ENCODE peak calls at places on chromosome 11, in nine cellular contexts. J, O, P, I, V, K, X, E and Q are unnamed samples.

GRCh38 chr11:57116654-57117053 is 65.1 kb upstream of the LRRC55 start:
- ATAC-seq in J (no peak), O (peak), P (no peak), I (no peak), V (peak), K (peak), X (no peak), E (no peak), Q (no peak)

GRCh38 chr11:3755151-3755550 is 42.2 kb downstream of the NUP98 start:
- ATAC-seq in J (no peak), O (no peak), P (no peak), I (no peak), V (no peak), K (no peak), X (no peak), E (no peak), Q (no peak)

GRCh38 chr11:69697489-69697843 is 6.4 kb downstream of the FGF19 start:
- ATAC-seq in J (no peak), O (no peak), P (no peak), I (no peak), V (no peak), K (no peak), X (no peak), E (no peak), Q (no peak)

GRCh38 chr11:74949748-74950127 is 672 bp downstream of the SPCS2 start:
- ATAC-seq in J (no peak), O (no peak), P (no peak), I (no peak), V (peak), K (peak), X (no peak), E (no peak), Q (no peak)

GRCh38 chr11:67583319-67584204 is at the start of gene GSTP1:
- ATAC-seq in J (peak), O (peak), P (peak), I (peak), V (peak), K (peak), X (peak), E (peak), Q (peak)

GRCh38 chr11:67318239-67318555 is 14.9 kb downstream of the SSH3 start:
- ATAC-seq in J (peak), O (peak), P (peak), I (no peak), V (peak), K (no peak), X (no peak), E (no peak), Q (no peak)

GRCh38 chr11:120880791-120881190 is 143.1 kb upstream of the TBCEL start:
- ATAC-seq in J (no peak), O (no peak), P (no peak), I (no peak), V (no peak), K (no peak), X (no peak), E (no peak), Q (no peak)

GRCh38 chr11:31656051-31656450 is 146.5 kb downstream of the ELP4 start:
- ATAC-seq in J (no peak), O (peak), P (peak), I (no peak), V (no peak), K (no peak), X (no peak), E (no peak), Q (no peak)

GRCh38 chr11:8056810-8057463 is 24.1 kb upstream of the TUB start:
- ATAC-seq in J (no peak), O (no peak), P (no peak), I (no peak), V (peak), K (peak), X (no peak), E (no peak), Q (peak)

GRCh38 chr11:61150656-61151544 is 10.3 kb downstream of the VPS37C start:
- ATAC-seq in J (no peak), O (no peak), P (no peak), I (no peak), V (no peak), K (no peak), X (no peak), E (no peak), Q (no peak)

GRCh38 chr11:60987577-60988277 is 16.2 kb downstream of the CD6 start:
- ATAC-seq in J (no peak), O (no peak), P (no peak), I (no peak), V (no peak), K (no peak), X (no peak), E (no peak), Q (no peak)

GRCh38 chr11:17098632-17099031 is 21.2 kb upstream of the RPS13 start:
- ATAC-seq in J (no peak), O (no peak), P (no peak), I (no peak), V (no peak), K (no peak), X (no peak), E (no peak), Q (no peak)

GRCh38 chr11:110710520-110711381 is 1.5 kb downstream of the ARHGAP20 start:
- ATAC-seq in J (no peak), O (no peak), P (no peak), I (no peak), V (peak), K (no peak), X (no peak), E (no peak), Q (no peak)

GRCh38 chr11:40054631-40055030 is 1404.8 kb downstream of the LRRC4C start:
- ATAC-seq in J (no peak), O (no peak), P (no peak), I (no peak), V (no peak), K (no peak), X (no peak), E (no peak), Q (no peak)

GRCh38 chr11:65316979-65317786 is 2.5 kb downstream of the CDC42EP2 start:
- ATAC-seq in J (no peak), O (peak), P (no peak), I (no peak), V (peak), K (peak), X (no peak), E (peak), Q (peak)

GRCh38 chr11:131195801-131196517 is 174.5 kb upstream of the NTM start:
- ATAC-seq in J (no peak), O (no peak), P (no peak), I (no peak), V (peak), K (peak), X (no peak), E (no peak), Q (peak)

GRCh38 chr11:17864478-17864941 is 129.9 kb downstream of the KCNC1 start:
- ATAC-seq in J (no peak), O (peak), P (peak), I (no peak), V (peak), K (no peak), X (no peak), E (peak), Q (no peak)

GRCh38 chr11:57425565-57426438 is 1.1 kb downstream of the SLC43A3 start:
- ATAC-seq in J (no peak), O (no peak), P (no peak), I (no peak), V (peak), K (no peak), X (no peak), E (peak), Q (peak)

GRCh38 chr11:59787816-59788215 is 22.8 kb downstream of the MRPL16 start:
- ATAC-seq in J (no peak), O (no peak), P (no peak), I (no peak), V (no peak), K (peak), X (no peak), E (no peak), Q (no peak)

GRCh38 chr11:46427364-46427763 is 35.8 kb upstream of the CHRM4 start:
- ATAC-seq in J (no peak), O (no peak), P (no peak), I (no peak), V (no peak), K (no peak), X (no peak), E (no peak), Q (no peak)

GRCh38 chr11:64276653-64277431 is 7.6 kb downstream of the BAD start:
- ATAC-seq in J (no peak), O (peak), P (peak), I (peak), V (no peak), K (no peak), X (no peak), E (peak), Q (no peak)

GRCh38 chr11:61771195-61771894 is 18.9 kb downstream of the MYRF start:
- ATAC-seq in J (no peak), O (peak), P (no peak), I (no peak), V (no peak), K (no peak), X (no peak), E (no peak), Q (no peak)

GRCh38 chr11:130145975-130146776 is 13.4 kb upstream of the ST14 start:
- ATAC-seq in J (peak), O (peak), P (peak), I (peak), V (peak), K (peak), X (peak), E (peak), Q (peak)

GRCh38 chr11:15710593-15711260 is 596.0 kb downstream of the INSC start:
- ATAC-seq in J (no peak), O (no peak), P (no peak), I (no peak), V (no peak), K (no peak), X (no peak), E (no peak), Q (no peak)

GRCh38 chr11:72712168-72712721 is 38.0 kb upstream of the PDE2A start:
- ATAC-seq in J (no peak), O (no peak), P (no peak), I (no peak), V (peak), K (peak), X (peak), E (peak), Q (peak)

GRCh38 chr11:8389034-8389996 is 125.6 kb upstream of the LMO1 start:
- ATAC-seq in J (no peak), O (no peak), P (no peak), I (no peak), V (peak), K (peak), X (no peak), E (no peak), Q (peak)

GRCh38 chr11:64734786-64735761 is 8.9 kb downstream of the RASGRP2 start:
- ATAC-seq in J (no peak), O (no peak), P (no peak), I (no peak), V (no peak), K (no peak), X (no peak), E (peak), Q (no peak)

GRCh38 chr11:102177974-102178631 is 67.9 kb downstream of the YAP1 start:
- ATAC-seq in J (no peak), O (peak), P (peak), I (no peak), V (peak), K (peak), X (no peak), E (peak), Q (peak)

GRCh38 chr11:134258577-134258976 is 5.2 kb downstream of the ACAD8 start:
- ATAC-seq in J (no peak), O (no peak), P (no peak), I (no peak), V (no peak), K (no peak), X (no peak), E (peak), Q (no peak)

GRCh38 chr11:69888671-69889076 is 69.5 kb upstream of the FGF3 start:
- ATAC-seq in J (peak), O (peak), P (peak), I (no peak), V (peak), K (peak), X (peak), E (no peak), Q (no peak)

GRCh38 chr11:112374486-112375140 is 114.0 kb upstream of the PLET1 start:
- ATAC-seq in J (no peak), O (no peak), P (no peak), I (no peak), V (no peak), K (no peak), X (no peak), E (no peak), Q (no peak)

GRCh38 chr11:107699371-107700348 is 12.2 kb downstream of the SLN start:
- ATAC-seq in J (no peak), O (no peak), P (no peak), I (no peak), V (no peak), K (no peak), X (no peak), E (no peak), Q (no peak)

GRCh38 chr11:103582351-103582909 is 454.0 kb upstream of the DDI1 start:
- ATAC-seq in J (no peak), O (no peak), P (no peak), I (no peak), V (no peak), K (no peak), X (no peak), E (no peak), Q (no peak)

GRCh38 chr11:27717377-27717776 is 17.1 kb upstream of the BDNF start:
- ATAC-seq in J (no peak), O (no peak), P (peak), I (no peak), V (no peak), K (no peak), X (no peak), E (no peak), Q (no peak)
- TF ChIP-seq CTCF in J (no peak), O (peak), P (peak), I (no peak), V (no peak), K (peak), X (no peak), E (no peak), Q (no peak)

GRCh38 chr11:76885390-76886097 is 24.8 kb downstream of the ACER3 start:
- ATAC-seq in J (no peak), O (peak), P (no peak), I (no peak), V (no peak), K (no peak), X (no peak), E (peak), Q (no peak)

GRCh38 chr11:76880956-76881355 is 20.2 kb downstream of the ACER3 start:
- ATAC-seq in J (no peak), O (no peak), P (no peak), I (no peak), V (no peak), K (no peak), X (no peak), E (no peak), Q (no peak)

GRCh38 chr11:76878014-76878413 is 17.3 kb downstream of the ACER3 start:
- ATAC-seq in J (no peak), O (no peak), P (no peak), I (no peak), V (no peak), K (no peak), X (no peak), E (no peak), Q (no peak)

GRCh38 chr11:76880314-76880713 is 19.6 kb downstream of the ACER3 start:
- ATAC-seq in J (no peak), O (no peak), P (no peak), I (no peak), V (no peak), K (no peak), X (no peak), E (no peak), Q (no peak)
- TF ChIP-seq CTCF in J (no peak), O (no peak), P (no peak), I (no peak), V (no peak), K (no peak), X (no peak), E (no peak), Q (no peak)

DNA sequence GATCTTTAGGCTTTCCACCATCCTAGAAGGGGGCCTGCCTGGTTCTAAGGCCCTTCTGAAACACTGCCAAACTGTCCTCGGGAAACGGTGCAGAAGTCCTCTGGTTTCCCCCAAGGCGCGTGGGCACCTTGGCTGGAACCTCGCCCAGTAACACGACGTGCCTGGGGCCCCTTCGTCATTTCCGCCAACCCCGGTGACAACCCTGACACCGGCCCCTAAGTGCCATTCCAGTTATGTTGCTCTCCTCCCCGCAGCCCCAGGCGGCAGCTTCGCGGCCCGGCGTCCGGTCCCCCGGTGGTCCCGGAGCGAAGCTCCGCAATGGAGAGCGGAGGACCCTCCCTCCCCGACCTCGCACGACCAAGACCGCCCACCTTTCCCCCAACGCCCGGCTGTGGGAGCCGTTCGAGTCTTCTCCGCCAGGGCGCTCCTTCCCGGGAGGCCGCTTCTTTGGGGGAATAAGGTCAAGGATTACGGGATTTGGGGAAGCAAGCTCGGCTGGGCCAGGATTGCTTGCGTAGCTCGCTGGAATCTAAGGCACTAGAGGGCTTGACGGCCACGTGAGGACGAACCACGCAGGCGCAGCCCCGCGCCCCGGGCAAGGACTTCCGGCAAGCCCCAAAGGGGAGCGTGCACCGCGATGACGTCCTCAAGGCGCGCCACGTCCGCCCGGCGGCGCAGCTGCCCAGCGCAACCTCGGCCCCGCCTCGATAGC is 648 bp downstream of the RNH1 start:
- ATAC-seq in J (peak), O (peak), P (peak), I (peak), V (peak), K (peak), X (peak), E (peak), Q (peak)
- TF ChIP-seq CTCF in J (no peak), O (no peak), P (no peak), I (no peak), V (no peak), K (no peak), X (no peak), E (peak), Q (peak)

DNA sequence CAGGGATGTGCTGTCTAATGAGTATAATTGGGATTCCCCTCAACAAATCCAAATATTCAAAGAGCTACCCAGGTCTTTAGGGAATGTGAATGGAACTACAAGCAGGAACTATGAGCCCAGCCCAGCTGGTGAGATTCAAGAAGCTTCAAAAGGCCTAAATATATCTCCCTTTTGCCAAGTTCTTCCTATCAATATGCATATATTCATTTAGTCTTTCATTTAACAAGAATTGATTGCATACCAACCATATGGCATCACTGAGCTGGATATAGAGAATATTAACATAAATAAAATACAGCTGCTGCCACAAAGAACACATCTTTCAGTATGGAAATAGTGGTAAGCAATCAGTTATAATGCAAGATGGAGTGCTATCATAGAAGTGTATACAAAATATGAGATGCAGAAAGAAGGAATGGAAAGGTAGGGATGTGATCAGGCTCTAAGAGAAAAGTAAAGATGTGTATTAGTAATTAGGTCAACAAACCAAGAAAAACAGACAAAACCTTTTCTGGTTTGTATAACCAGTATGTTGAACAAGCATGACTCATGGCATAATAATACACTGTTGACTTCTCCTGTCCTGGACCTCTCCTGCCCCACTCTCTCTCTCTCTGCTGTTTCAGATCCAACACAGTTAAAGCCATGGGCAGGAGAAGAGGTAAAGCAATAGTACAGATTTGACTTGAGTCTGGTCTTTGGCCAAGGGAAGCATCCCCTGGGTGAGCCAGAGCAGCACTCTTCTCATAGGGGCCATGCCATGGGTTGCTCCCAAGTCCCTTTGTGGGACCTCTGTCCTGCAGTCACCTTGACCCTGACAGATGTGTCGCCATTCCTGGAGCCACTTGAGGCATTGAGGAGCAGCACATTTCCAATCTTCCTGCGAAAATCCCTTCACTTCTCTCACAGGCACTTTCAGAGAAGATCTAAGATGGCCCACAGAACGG is 58.6 kb upstream of the PRSS23 start:
- ATAC-seq in J (no peak), O (peak), P (peak), I (no peak), V (peak), K (peak), X (no peak), E (no peak), Q (no peak)
- TF ChIP-seq CTCF in J (no peak), O (no peak), P (no peak), I (no peak), V (no peak), K (no peak), X (no peak), E (no peak), Q (no peak)

GRCh38 chr11:44566559-44566949 is 1.1 kb downstream of the CD82 start:
- ATAC-seq in J (no peak), O (no peak), P (no peak), I (no peak), V (no peak), K (no peak), X (no peak), E (no peak), Q (no peak)
- TF ChIP-seq CTCF in J (no peak), O (no peak), P (no peak), I (no peak), V (no peak), K (no peak), X (no peak), E (no peak), Q (no peak)

GRCh38 chr11:6737872-6738466 is 33.8 kb downstream of the OR2AG2 start:
- ATAC-seq in J (peak), O (peak), P (peak), I (peak), V (peak), K (peak), X (peak), E (no peak), Q (no peak)
- TF ChIP-seq CTCF in J (peak), O (peak), P (peak), I (peak), V (peak), K (peak), X (peak), E (peak), Q (peak)